ENCODE peak calls at places on chromosomes 1 and 21, in eight cellular contexts. A, Y, J, L, D, S, U and G are unnamed samples.

GRCh38 chr1:73859227-73859626 is 338.7 kb downstream of the LRRIQ3 start:
- DNase-seq in A (no peak), J (peak), L (no peak), U (no peak), D (no peak), Y (no peak), S (no peak), G (no peak)

GRCh38 chr1:205950280-205950679 is 7.0 kb upstream of the SLC26A9 start:
- DNase-seq in J (peak), L (no peak), Y (no peak), S (peak), A (no peak), D (no peak), U (no peak), G (no peak)

GRCh38 chr1:44276006-44276405 is 62.7 kb downstream of the DMAP1 start:
- DNase-seq in A (no peak), D (no peak), Y (no peak), S (no peak), J (no peak), L (peak), U (no peak), G (peak)

GRCh38 chr1:90074555-90075315 is 79.8 kb downstream of the ZNF326 start:
- DNase-seq in Y (no peak), U (no peak), L (no peak), J (no peak), S (no peak), A (no peak), D (no peak), G (no peak)

GRCh38 chr1:224262373-224263054 is 67.5 kb downstream of the NVL start:
- DNase-seq in U (no peak), Y (no peak), D (no peak), L (no peak), A (no peak), S (no peak), J (no peak), G (no peak)

GRCh38 chr1:77540501-77541161 is 141.8 kb downstream of the ZZZ3 start:
- DNase-seq in A (no peak), U (no peak), J (peak), L (no peak), S (no peak), Y (no peak), D (no peak), G (no peak)

GRCh38 chr1:200279810-200280411 is 129.9 kb downstream of the ZNF281 start:
- DNase-seq in J (peak), U (peak), Y (peak), D (peak), S (peak), L (peak), A (no peak), G (peak)

GRCh38 chr1:175892686-175893085 is 149.3 kb upstream of the TNR start:
- DNase-seq in S (no peak), L (no peak), J (no peak), U (no peak), A (no peak), D (no peak), Y (no peak), G (no peak)

GRCh38 chr1:48030696-48031365 is 33.6 kb upstream of the TRABD2B start:
- DNase-seq in A (no peak), J (no peak), S (no peak), U (no peak), Y (no peak), L (no peak), D (no peak), G (no peak)

GRCh38 chr1:232423591-232423990 is 206.3 kb downstream of the SIPA1L2 start:
- DNase-seq in D (no peak), S (no peak), J (peak), L (no peak), A (no peak), U (no peak), Y (no peak), G (no peak)

GRCh38 chr1:199273837-199274379 is 635.1 kb downstream of the PTPRC start:
- DNase-seq in J (peak), U (no peak), D (no peak), Y (no peak), L (no peak), S (no peak), A (no peak), G (no peak)

GRCh38 chr1:204442376-204443259 is 31.0 kb upstream of the PPP1R15B start:
- DNase-seq in D (no peak), L (no peak), A (no peak), J (no peak), U (no peak), S (no peak), Y (no peak), G (no peak)

GRCh38 chr1:33683913-33684312 is 180.0 kb upstream of the HMGB4 start:
- DNase-seq in L (no peak), D (no peak), S (peak), A (no peak), Y (no peak), U (no peak), J (no peak), G (no peak)

GRCh38 chr1:184379111-184379752 is 7.6 kb upstream of the C1orf21 start:
- DNase-seq in L (no peak), J (peak), Y (no peak), A (no peak), U (no peak), D (no peak), S (no peak), G (peak)

GRCh38 chr1:37561794-37562132 is 5.0 kb downstream of the DNALI1 start:
- DNase-seq in L (peak), Y (peak), U (no peak), A (no peak), S (no peak), D (no peak), J (peak), G (peak)

GRCh38 chr1:244628719-244629299 is 24.1 kb upstream of the DESI2 start:
- DNase-seq in D (no peak), L (no peak), A (no peak), Y (no peak), J (no peak), S (no peak), U (no peak), G (no peak)

GRCh38 chr1:53526451-53527101 is 67.4 kb downstream of the DMRTB1 start:
- DNase-seq in A (no peak), J (no peak), D (no peak), L (no peak), U (no peak), S (no peak), Y (no peak), G (no peak)

GRCh38 chr1:236451796-236452373 is 57.8 kb downstream of the EDARADD start:
- DNase-seq in U (no peak), A (no peak), S (no peak), J (peak), L (peak), Y (peak), D (peak), G (peak)

GRCh38 chr1:55334140-55334539 is 119.0 kb upstream of the USP24 start:
- DNase-seq in A (no peak), J (no peak), Y (no peak), L (no peak), D (no peak), S (no peak), U (no peak), G (no peak)

GRCh38 chr1:9444532-9444931 is 94.7 kb upstream of the SLC25A33 start:
- DNase-seq in S (no peak), A (no peak), U (no peak), L (no peak), D (no peak), Y (no peak), J (peak), G (no peak)

GRCh38 chr21:17462276-17462981 is 50.4 kb upstream of the CXADR start:
- DNase-seq in J (no peak), A (no peak), U (no peak), Y (no peak), S (no peak), D (no peak), L (no peak), G (no peak)

GRCh38 chr1:227793948-227794812 is 21.3 kb upstream of the PRSS38 start:
- DNase-seq in D (no peak), U (no peak), A (no peak), L (no peak), Y (no peak), S (no peak), J (no peak), G (no peak)